ENCODE peak calls at places on chromosome 17, in eight cellular contexts. V, A, O, H, N, D, J and Y are unnamed samples.

GRCh38 chr17:12229315-12229714 is 208.6 kb downstream of the MAP2K4 start:
- DNase-seq in D (no peak), H (no peak), O (no peak), N (no peak), J (no peak), A (peak), V (no peak), Y (no peak)

GRCh38 chr17:4678448-4679026 is 25.4 kb downstream of the PELP1 start:
- DNase-seq in H (no peak), V (no peak), J (peak), N (no peak), D (no peak), A (no peak), O (no peak), Y (peak)

GRCh38 chr17:41785091-41785875 is 1.2 kb downstream of the JUP start:
- DNase-seq in O (no peak), V (no peak), H (peak), N (no peak), D (no peak), J (no peak), A (no peak), Y (peak)

GRCh38 chr17:9120471-9120870 is 99.2 kb downstream of the NTN1 start:
- DNase-seq in J (no peak), V (no peak), N (no peak), D (no peak), O (no peak), A (no peak), H (no peak), Y (no peak)

GRCh38 chr17:61467416-61468262 is 15.4 kb downstream of the TBX4 start:
- DNase-seq in V (no peak), J (peak), O (no peak), D (no peak), N (peak), A (peak), H (peak), Y (peak)

GRCh38 chr17:80182118-80182844 is 12.5 kb downstream of the CARD14 start:
- DNase-seq in V (no peak), A (no peak), O (no peak), J (no peak), H (no peak), D (no peak), N (no peak), Y (no peak)

GRCh38 chr17:44053130-44053872 is 13.2 kb downstream of the LSM12 start:
- DNase-seq in J (no peak), H (no peak), O (no peak), V (no peak), A (no peak), N (peak), D (no peak), Y (no peak)

GRCh38 chr17:42266918-42267766 is 9.0 kb downstream of the STAT5B start:
- DNase-seq in V (peak), A (no peak), N (no peak), D (no peak), O (no peak), J (peak), H (no peak), Y (peak)

GRCh38 chr17:65711671-65712276 is 150.3 kb upstream of the AXIN2 start:
- DNase-seq in V (no peak), H (no peak), J (no peak), D (no peak), A (no peak), O (no peak), N (no peak), Y (no peak)

GRCh38 chr17:69213059-69213813 is 15.4 kb downstream of the ABCA10 start:
- DNase-seq in J (no peak), V (no peak), O (no peak), N (no peak), D (no peak), A (no peak), H (no peak), Y (no peak)

GRCh38 chr17:50871369-50871768 is 5.2 kb upstream of the TOB1 start:
- DNase-seq in J (no peak), O (no peak), H (no peak), D (no peak), V (no peak), N (no peak), A (no peak), Y (no peak)

GRCh38 chr17:82690786-82691489 is 7.6 kb downstream of the RAB40B start:
- DNase-seq in J (no peak), N (no peak), H (peak), A (no peak), D (no peak), V (no peak), O (no peak), Y (no peak)

GRCh38 chr17:1873418-1873817 is 43.6 kb downstream of the RPA1 start:
- DNase-seq in O (no peak), A (no peak), J (no peak), D (no peak), H (no peak), V (no peak), N (no peak), Y (no peak)

GRCh38 chr17:14926526-14927122 is 338.5 kb downstream of the PMP22 start:
- DNase-seq in J (peak), H (no peak), N (peak), V (peak), D (peak), O (peak), A (no peak), Y (peak)

GRCh38 chr17:41301204-41301790 is 1.4 kb downstream of the KRTAP29-1 start:
- DNase-seq in J (no peak), D (no peak), O (no peak), H (no peak), N (no peak), V (no peak), A (no peak), Y (no peak)

GRCh38 chr17:40399185-40399584 is 18.5 kb downstream of the TOP2A start:
- DNase-seq in V (no peak), D (no peak), N (no peak), J (peak), O (no peak), A (no peak), H (no peak), Y (peak)

GRCh38 chr17:82348866-82349265 is 10.2 kb upstream of the TEX19 start:
- DNase-seq in H (no peak), V (no peak), J (no peak), N (no peak), D (no peak), O (no peak), A (no peak), Y (peak)

GRCh38 chr17:77055453-77055852 is 85.3 kb upstream of the SEC14L1 start:
- DNase-seq in J (no peak), H (no peak), V (no peak), A (no peak), N (no peak), D (no peak), O (no peak), Y (no peak)

GRCh38 chr17:78946631-78947030 is 21.4 kb upstream of the TIMP2 start:
- DNase-seq in O (no peak), N (no peak), H (no peak), V (no peak), A (no peak), D (no peak), J (no peak), Y (no peak)

DNA sequence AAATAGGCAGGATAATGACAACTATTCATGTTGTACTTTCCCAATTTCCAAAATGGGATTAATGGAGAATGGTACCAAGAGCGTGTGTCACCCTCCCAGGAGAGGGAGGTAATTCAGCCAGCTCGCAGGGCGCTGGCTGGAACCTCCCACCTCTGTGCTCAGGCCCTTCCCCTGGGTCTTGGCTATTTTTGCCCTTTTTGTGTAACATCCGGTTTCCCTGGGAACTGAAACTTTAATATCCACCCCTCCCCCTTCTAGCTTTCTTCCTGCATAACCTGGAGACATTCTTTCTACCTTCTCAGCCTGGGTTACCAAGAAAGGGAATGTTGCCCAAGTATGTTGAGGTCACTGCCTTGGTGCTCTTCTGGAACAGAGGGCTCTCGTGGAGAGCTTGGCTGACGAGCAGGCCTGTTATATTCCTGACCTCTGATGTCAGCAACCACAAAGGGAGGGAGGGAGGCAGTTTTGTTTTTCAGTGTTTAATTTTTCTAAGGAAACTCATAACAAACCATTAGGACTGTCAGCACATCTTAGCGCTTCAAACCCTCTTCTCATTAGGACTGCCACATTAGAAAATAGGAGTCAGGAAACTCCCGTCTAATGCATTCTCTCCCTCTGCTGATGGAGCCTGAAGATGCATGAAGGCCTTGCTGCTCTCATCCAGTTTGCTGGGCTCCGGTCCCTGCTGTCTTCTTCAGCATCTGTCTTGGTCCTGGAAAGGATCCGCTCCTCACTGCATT is 25.6 kb downstream of the ITGB3 start:
- DNase-seq in H (no peak), A (peak), D (no peak), O (peak), N (peak), V (peak), J (peak), Y (peak)
- TF ChIP-seq CTCF in H (no peak), A (no peak), D (no peak), O (no peak), N (no peak), V (no peak), J (no peak), Y (peak)

GRCh38 chr17:38560503-38561318 is 45.0 kb downstream of the SRCIN1 start:
- DNase-seq in H (no peak), O (no peak), V (no peak), D (no peak), A (no peak), J (peak), N (no peak), Y (peak)
- H3K4me3 ChIP-seq in H (no peak), O (no peak), V (no peak), D (no peak), A (no peak), J (no peak), N (no peak), Y (no peak)

GRCh38 chr17:64291268-64291851 is 28.3 kb upstream of the TEX2 start:
- DNase-seq in N (no peak), D (no peak), A (no peak), H (no peak), O (no peak), J (no peak), V (no peak), Y (no peak)
- TF ChIP-seq CTCF in N (no peak), D (no peak), A (no peak), H (no peak), O (no peak), J (peak), V (no peak), Y (peak)

GRCh38 chr17:35387496-35387895 is 14.1 kb upstream of the SLFN11 start:
- DNase-seq in O (no peak), A (no peak), N (no peak), V (no peak), H (no peak), J (no peak), D (no peak), Y (no peak)

GRCh38 chr17:35390156-35390555 is 16.7 kb upstream of the SLFN11 start:
- DNase-seq in D (no peak), H (no peak), O (no peak), A (no peak), J (no peak), N (no peak), V (no peak), Y (no peak)

GRCh38 chr17:35390663-35391062 is 17.2 kb upstream of the SLFN11 start:
- DNase-seq in A (no peak), N (no peak), V (no peak), D (no peak), H (no peak), J (no peak), O (no peak), Y (peak)
- H3K4me3 ChIP-seq in A (no peak), N (no peak), V (no peak), D (no peak), H (no peak), J (no peak), O (no peak), Y (no peak)

GRCh38 chr17:47850373-47850691 is 631 bp downstream of the SP6 start:
- DNase-seq in J (no peak), A (no peak), V (no peak), H (no peak), D (no peak), O (no peak), N (no peak), Y (no peak)

GRCh38 chr17:47844814-47845453 is 3.9 kb upstream of the SCRN2 start:
- DNase-seq in N (no peak), J (no peak), D (no peak), A (no peak), V (no peak), O (no peak), H (no peak), Y (peak)

GRCh38 chr17:47846741-47847340 is 4.1 kb downstream of the SP6 start:
- DNase-seq in D (no peak), V (no peak), N (no peak), H (no peak), A (no peak), J (no peak), O (no peak), Y (no peak)

GRCh38 chr17:47848198-47848513 is 2.8 kb downstream of the SP6 start:
- DNase-seq in N (no peak), H (no peak), J (no peak), O (no peak), D (no peak), A (no peak), V (no peak), Y (no peak)

DNA sequence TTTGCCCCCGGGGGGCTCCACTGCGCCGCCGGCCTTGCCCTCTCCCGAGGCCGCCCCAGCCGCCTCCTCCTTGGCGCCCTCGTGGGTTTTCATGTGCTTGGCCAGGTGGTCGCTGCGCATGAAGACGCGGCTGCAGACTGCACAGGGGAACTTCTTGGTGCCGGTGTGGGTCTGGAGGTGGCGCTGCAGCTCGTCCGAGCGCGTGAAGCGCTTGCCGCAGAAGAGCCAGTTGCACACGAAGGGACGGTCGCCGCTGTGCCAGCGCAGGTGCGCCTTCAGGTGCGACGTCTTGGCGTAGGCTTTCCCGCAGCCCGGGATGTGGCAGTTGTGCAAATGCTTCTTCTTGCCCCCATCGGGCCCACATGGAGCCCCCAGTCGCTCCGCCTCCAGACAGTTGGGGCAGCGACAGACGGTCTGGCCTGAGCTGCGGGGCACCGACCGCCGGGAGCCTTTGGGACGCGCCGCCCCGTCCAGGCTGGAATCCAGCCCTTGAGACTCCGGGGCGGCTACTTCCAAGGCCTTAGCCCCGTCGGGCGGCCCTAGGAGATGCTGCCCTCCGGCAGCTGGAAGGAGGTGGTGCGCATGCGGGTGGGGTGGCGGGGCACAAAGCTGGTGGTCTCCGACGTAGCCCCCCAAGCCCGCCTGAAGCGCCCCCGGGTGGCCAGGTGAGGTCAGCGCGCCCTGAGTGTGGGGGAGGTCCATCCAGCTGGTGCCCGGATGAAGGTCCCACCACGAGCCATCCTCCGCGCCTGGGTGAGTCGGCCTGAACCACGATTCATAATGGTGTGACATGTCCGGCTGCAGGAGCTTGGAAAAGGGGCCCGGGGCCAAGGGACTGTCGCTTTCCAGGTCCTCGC is 3.4 kb downstream of the SP6 start:
- DNase-seq in D (no peak), A (no peak), N (no peak), V (no peak), O (no peak), H (no peak), J (no peak), Y (peak)
- TF ChIP-seq CTCF in D (peak), A (peak), N (no peak), V (no peak), O (no peak), H (peak), J (no peak), Y (peak)

DNA sequence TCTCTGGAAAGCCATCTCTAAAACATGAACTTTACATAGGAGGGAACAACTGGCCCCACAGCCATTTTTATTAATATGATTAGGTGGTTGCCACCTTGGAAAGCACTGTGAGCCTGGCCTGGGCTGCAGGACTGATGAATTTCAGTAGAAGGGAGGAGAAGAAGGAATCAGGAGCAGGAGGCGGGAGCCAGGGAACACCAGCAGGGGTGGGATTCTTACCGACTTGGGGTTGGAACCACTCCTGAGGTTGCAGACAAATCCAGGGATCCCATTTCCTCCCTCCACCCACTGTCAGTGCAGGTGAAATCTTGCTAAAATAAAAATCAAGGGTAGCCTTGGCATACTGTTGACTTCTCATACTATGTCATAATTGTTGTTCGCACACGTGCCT is 16.9 kb upstream of the MAP3K14 start:
- DNase-seq in N (no peak), V (no peak), O (no peak), J (no peak), H (no peak), D (no peak), A (peak), Y (no peak)
- H3K4me3 ChIP-seq in N (no peak), V (no peak), O (no peak), J (no peak), H (no peak), D (no peak), A (no peak), Y (no peak)